ENCODE peak calls at places on chromosome 10, in seven cellular contexts. C is HCT116, R is A549, S is Peyer's patch, L is tibial nerve, X is transverse colon, Q is thyroid gland. E is an unnamed sample.

GRCh38 chr10:28612877-28613276 is 64.4 kb upstream of the BAMBI start:
- DNase-seq in S (no peak), R (no peak), L (no peak), C (no peak), X (no peak), Q (no peak), E (no peak)

GRCh38 chr10:116385994-116386809 is 41.4 kb upstream of the PNLIPRP3 start:
- DNase-seq in R (peak; percentile 39), S (no peak), L (no peak), Q (no peak), C (peak; percentile 22), X (no peak), E (no peak)

GRCh38 chr10:67793313-67793712 is 44.7 kb downstream of the DNAJC12 start:
- DNase-seq in S (no peak), Q (no peak), R (no peak), X (no peak), L (no peak), C (no peak), E (no peak)

GRCh38 chr10:67549390-67549789 is 146.6 kb downstream of the CTNNA3 start:
- DNase-seq in S (no peak), Q (no peak), R (no peak), C (no peak), L (no peak), X (no peak), E (no peak)

GRCh38 chr10:17229967-17230682 is 2.1 kb downstream of the VIM start:
- DNase-seq in C (peak; percentile 89), L (peak; percentile 70), X (peak; percentile 93), Q (peak; percentile 86), R (peak; percentile 91), S (peak; percentile 90), E (peak; percentile 84)

GRCh38 chr10:75042292-75042974 is 69.0 kb upstream of the SAMD8 start:
- DNase-seq in C (no peak), S (no peak), R (no peak), L (no peak), Q (no peak), X (no peak), E (no peak)

GRCh38 chr10:69757553-69758309 is 44.0 kb upstream of the COL13A1 start:
- DNase-seq in S (no peak), C (no peak), X (no peak), Q (peak; percentile 70), R (no peak), L (no peak), E (peak; percentile 34)

GRCh38 chr10:106997721-106998120 is 166.8 kb downstream of the SORCS1 start:
- DNase-seq in Q (no peak), S (no peak), X (peak; percentile 11), R (no peak), C (no peak), L (no peak), E (no peak)

GRCh38 chr10:31947144-31947926 is 18.7 kb upstream of the ARHGAP12 start:
- DNase-seq in X (no peak), S (no peak), L (no peak), C (peak; percentile 79), Q (no peak), R (peak; percentile 87), E (no peak)

GRCh38 chr10:101655581-101655980 is 39.4 kb downstream of the FBXW4 start:
- DNase-seq in R (no peak), S (no peak), L (no peak), C (no peak), Q (no peak), X (peak; percentile 12), E (no peak)

GRCh38 chr10:70234668-70235447 is 1.6 kb upstream of the PPA1 start:
- DNase-seq in C (no peak), X (no peak), L (peak; percentile 65), S (no peak), R (no peak), Q (no peak), E (no peak)

GRCh38 chr10:46228076-46229071 is 58.4 kb upstream of the ANTXRL start:
- DNase-seq in C (peak; percentile 44), R (peak; percentile 85), L (peak; percentile 56), Q (peak; percentile 80), X (peak; percentile 72), S (peak; percentile 65), E (peak; percentile 75)

GRCh38 chr10:128092454-128092853 is 33.8 kb downstream of the MKI67 start:
- DNase-seq in S (no peak), C (no peak), L (no peak), X (no peak), R (no peak), Q (no peak), E (no peak)

DNA sequence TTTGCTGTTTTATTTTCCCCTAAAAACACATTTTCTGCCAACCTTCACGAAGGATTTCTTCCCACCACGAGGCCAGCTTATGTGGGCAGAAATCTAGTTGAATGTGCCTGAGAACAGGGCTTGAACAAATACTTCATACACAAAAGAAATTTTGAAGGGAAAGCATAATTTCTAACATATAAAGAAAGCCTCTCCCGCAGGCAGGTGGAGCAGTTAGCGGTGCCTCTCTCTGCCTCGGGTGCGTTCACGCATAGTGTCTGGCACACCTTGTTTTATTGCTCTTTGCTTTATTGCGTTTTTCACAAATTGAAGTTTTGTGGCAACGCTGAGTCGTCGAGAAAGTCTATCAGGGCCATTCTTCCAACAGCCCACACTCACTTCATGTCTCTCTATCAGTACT is 7.0 kb upstream of the CSGALNACT2 start:
- DNase-seq in Q (no peak), R (no peak), L (no peak), C (no peak), S (no peak), X (no peak), E (no peak)
- H3K27ac ChIP-seq in Q (no peak overlapping the region), R (no peak overlapping the region), L (no peak overlapping the region), C (no peak overlapping the region), S (no peak overlapping the region), X (no peak overlapping the region), E (no peak overlapping the region)

GRCh38 chr10:124725171-124725631 is 19.0 kb downstream of the FAM53B start:
- DNase-seq in Q (no peak), R (no peak), S (no peak), X (no peak), C (no peak), L (no peak), E (no peak)

GRCh38 chr10:124723826-124724225 is 20.4 kb downstream of the FAM53B start:
- DNase-seq in C (no peak), X (no peak), L (no peak), S (no peak), Q (no peak), R (no peak), E (no peak)

GRCh38 chr10:124722812-124723783 is 21.1 kb downstream of the FAM53B start:
- DNase-seq in S (peak; percentile 59), C (no peak), R (no peak), Q (peak; percentile 70), X (peak; percentile 66), L (no peak), E (no peak)

GRCh38 chr10:124725791-124726190 is 18.4 kb downstream of the FAM53B start:
- DNase-seq in X (no peak), S (no peak), R (no peak), Q (no peak), L (no peak), C (no peak), E (peak; percentile 28)

GRCh38 chr10:124724279-124725027 is 19.7 kb downstream of the FAM53B start:
- DNase-seq in C (no peak), X (peak; percentile 69), L (no peak), S (no peak), Q (peak; percentile 64), R (no peak), E (peak; percentile 44)
- H3K4me1 ChIP-seq in C (peaks cover 18% of the 10 kb centered on the region), X (peaks cover 82% of the 10 kb centered on the region), L (peaks cover 99% of the 10 kb centered on the region), S (peaks cover 74% of the 10 kb centered on the region), Q (peaks cover 100% of the 10 kb centered on the region), R (no peaks in the 10 kb centered on the region), E (no peaks in the 10 kb centered on the region)

DNA sequence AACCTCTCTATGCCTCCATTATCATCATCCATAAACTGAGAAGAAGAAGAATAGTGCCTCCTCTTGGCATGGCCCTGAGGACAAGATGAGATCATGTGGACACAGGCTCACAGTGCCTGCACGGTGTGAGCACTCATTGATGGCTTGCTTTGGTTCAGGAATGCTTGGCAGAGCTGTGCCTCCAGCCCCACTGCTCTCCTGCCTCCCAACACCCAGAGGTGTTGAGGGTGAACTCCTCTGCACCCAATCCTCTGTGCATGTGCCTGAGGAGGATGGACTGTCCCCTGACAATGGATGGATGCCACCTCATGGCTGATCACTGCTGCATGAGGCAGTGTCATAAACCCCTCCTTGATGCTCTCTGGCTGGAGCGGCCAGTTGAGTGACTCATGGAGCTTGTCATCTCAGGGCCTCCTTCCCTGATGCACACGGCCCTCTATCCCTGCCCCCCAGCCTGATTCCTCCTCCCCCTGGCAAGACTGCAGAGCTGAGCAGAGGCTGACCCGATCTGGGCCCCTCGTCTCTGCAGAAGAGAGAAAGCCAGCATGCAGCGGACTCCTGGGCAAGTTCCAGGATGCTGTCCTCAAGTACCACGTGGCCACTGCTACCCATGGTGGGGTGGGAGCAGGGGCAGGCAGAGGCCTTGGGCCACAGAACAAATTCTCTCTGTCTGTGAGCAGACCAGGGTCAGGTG is 136.3 kb downstream of the KCNMA1 start:
- DNase-seq in X (no peak), L (no peak), R (peak; percentile 68), Q (no peak), S (no peak), C (peak; percentile 41), E (no peak)
- TF ChIP-seq POLR2A in X (no peak), L (no peak), R (no peak), Q (no peak), S (no peak), C (no peak), E (no peak)

GRCh38 chr10:5557799-5558771 is 33.3 kb downstream of the CALML3 start:
- DNase-seq in C (no peak), Q (no peak), L (peak; percentile 8), S (no peak), R (no peak), X (no peak), E (peak; percentile 37)

GRCh38 chr10:5561704-5562645 is 37.2 kb downstream of the CALML3 start:
- DNase-seq in R (no peak), L (peak; percentile 5), X (no peak), Q (no peak), C (no peak), S (no peak), E (no peak)

GRCh38 chr10:5560844-5561703 is 36.3 kb downstream of the CALML3 start:
- DNase-seq in S (no peak), L (peak; percentile 3), Q (no peak), X (no peak), R (no peak), C (no peak), E (no peak)

GRCh38 chr10:5560142-5560843 is 35.5 kb downstream of the CALML3 start:
- DNase-seq in X (no peak), C (no peak), S (no peak), L (peak; percentile 11), R (no peak), Q (no peak), E (peak; percentile 9)

DNA sequence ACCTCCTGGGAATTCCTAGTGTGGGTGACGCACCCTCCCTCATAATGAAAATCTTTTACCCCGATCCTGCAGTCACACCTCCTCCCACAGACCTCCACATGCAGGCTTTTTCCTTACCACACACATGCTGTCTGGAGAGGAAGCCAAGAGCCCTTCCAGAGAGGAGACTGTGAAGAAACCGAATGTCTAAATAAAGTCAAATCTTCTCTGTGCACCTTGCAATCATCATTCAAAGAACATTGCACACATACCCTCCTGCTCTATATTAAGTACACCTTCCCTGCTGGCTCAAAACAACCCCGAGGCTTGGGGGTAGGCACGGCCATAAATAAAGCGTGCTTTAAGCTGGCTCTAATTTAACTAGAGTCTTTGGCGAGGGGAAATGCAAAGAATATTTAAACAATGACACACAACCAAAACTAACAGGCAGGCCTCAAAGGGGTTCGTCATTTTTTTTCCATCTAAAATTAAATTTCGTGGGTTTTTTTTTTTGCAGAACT is 34.9 kb downstream of the CALML3 start:
- DNase-seq in X (no peak), S (no peak), L (no peak), Q (no peak), C (no peak), R (no peak), E (no peak)
- H3K27ac ChIP-seq in X (peak overlapping the region; percentile 43), S (no peak overlapping the region), L (no peak overlapping the region), Q (no peak overlapping the region), C (no peak overlapping the region), R (peak overlapping the region; percentile 56), E (no peak overlapping the region)